ENCODE peak calls at places on chromosomes 13 and 19, in five cellular contexts. W is activated CD4-positive, alpha-beta T cell treated with anti-CD3 and anti-CD28 coated beads, Interleukin-2, amount 50 U/mL, for 1 hour; V is AML-193; M is activated naive CD8-positive, alpha-beta T cell treated with anti-CD3 and anti-CD28 coated beads, Interleukin-2, amount 50 U/mL, for 16 hours; O is H1. G is an unnamed sample.

GRCh38 chr13:99123101-99124045 is 77.3 kb upstream of the UBAC2 start:
- DNase-seq in W (no peak), V (no peak), M (no peak), O (no peak), G (no peak)

GRCh38 chr19:50178859-50179537 is 15.9 kb upstream of the IZUMO2 start:
- DNase-seq in W (no peak), V (no peak), M (no peak), O (no peak), G (no peak)

GRCh38 chr19:49890349-49891311 is 6.1 kb downstream of the IL4I1 start:
- DNase-seq in W (peak; percentile 68), V (no peak), M (no peak), O (peak; percentile 95), G (no peak)

GRCh38 chr19:46976845-46977320 is 42.8 kb upstream of the NPAS1 start:
- DNase-seq in W (no peak), V (no peak), M (no peak), O (no peak), G (no peak)

GRCh38 chr13:44414771-44415170 is 41.1 kb downstream of the SERP2 start:
- DNase-seq in W (no peak), V (no peak), M (no peak), O (no peak), G (no peak)

GRCh38 chr13:41500501-41500900 is 43.2 kb downstream of the RGCC start:
- DNase-seq in W (peak; percentile 42), V (no peak), M (no peak), O (no peak), G (no peak)

GRCh38 chr19:1269478-1270167 is 491 bp downstream of the CIRBP start:
- DNase-seq in W (peak; percentile 83), V (peak; percentile 68), M (no peak), O (peak; percentile 91), G (peak; percentile 75)

GRCh38 chr13:113179374-113180230 is 21.2 kb downstream of the PROZ start:
- DNase-seq in W (no peak), V (no peak), M (no peak), O (no peak), G (no peak)

GRCh38 chr13:41543664-41544300 is 86.4 kb downstream of the RGCC start:
- DNase-seq in W (no peak), V (no peak), M (no peak), O (no peak), G (no peak)

GRCh38 chr13:38384171-38384570 is 34.5 kb downstream of the UFM1 start:
- DNase-seq in W (no peak), V (no peak), M (no peak), O (no peak), G (no peak)

GRCh38 chr13:114124486-114124885 is 7.9 kb downstream of the RASA3 start:
- DNase-seq in W (no peak), V (no peak), M (no peak), O (no peak), G (no peak)

GRCh38 chr19:43956827-43957226 is 5.8 kb downstream of the ZNF221 start:
- DNase-seq in W (no peak), V (peak; percentile 20), M (no peak), O (no peak), G (no peak)

GRCh38 chr13:65336916-65337315 is 1893.2 kb downstream of the PCDH9 start:
- DNase-seq in W (no peak), V (no peak), M (no peak), O (no peak), G (no peak)

GRCh38 chr13:75426421-75426820 is 55.5 kb downstream of the TBC1D4 start:
- DNase-seq in W (no peak), V (no peak), M (no peak), O (no peak), G (no peak)

GRCh38 chr19:30245401-30246039 is 126.7 kb upstream of the ZNF536 start:
- DNase-seq in W (no peak), V (no peak), M (no peak), O (no peak), G (no peak)

G was measured in GDM1.